ENCODE peak calls at places on chromosomes 13 and 19, in seven cellular contexts. M is fibroblast of lung, D is GM12865, K is activated B cell treated with CpG ODN at 0.5 μM for 24 hours, X is lung, W is A549, L is fibroblast of pulmonary artery. Y is an unnamed sample.

GRCh38 chr19:16627194-16627927 is 643 bp downstream of the MED26 start:
- DNase-seq in W (peak; percentile 11), D (no peak), K (peak; percentile 24), X (no peak), M (no peak), L (no peak), Y (no peak)

GRCh38 chr19:50269653-50270052 is 59.5 kb downstream of the KCNC3 start:
- DNase-seq in D (no peak), M (no peak), L (no peak), K (no peak), W (no peak), X (no peak), Y (no peak)

GRCh38 chr19:28960986-28961705 is 251.8 kb downstream of the UQCRFS1 start:
- DNase-seq in M (peak; percentile 6), W (no peak), X (no peak), L (peak; percentile 55), D (no peak), K (no peak), Y (no peak)

GRCh38 chr19:10861118-10861651 is 10.2 kb upstream of the CARM1 start:
- DNase-seq in W (no peak), L (peak; percentile 43), D (peak; percentile 66), X (no peak), K (no peak), M (no peak), Y (no peak)

GRCh38 chr19:51727349-51727880 is 3.6 kb upstream of the HAS1 start:
- DNase-seq in K (no peak), L (peak; percentile 50), X (no peak), M (peak; percentile 41), W (no peak), D (no peak), Y (no peak)

GRCh38 chr13:100363874-100364273 is 224.7 kb downstream of the GGACT start:
- DNase-seq in K (no peak), L (peak; percentile 3), M (peak; percentile 67), D (no peak), X (no peak), W (no peak), Y (no peak)

GRCh38 chr13:38648912-38649311 is 38.0 kb upstream of the FREM2 start:
- DNase-seq in X (no peak), K (no peak), L (no peak), D (no peak), M (no peak), W (no peak), Y (no peak)

GRCh38 chr13:51737609-51738008 is 66.4 kb downstream of the DHRS12 start:
- DNase-seq in D (no peak), X (no peak), M (no peak), K (no peak), W (no peak), L (no peak), Y (no peak)

GRCh38 chr13:46529509-46529908 is 23.5 kb upstream of the LRCH1 start:
- DNase-seq in K (no peak), X (no peak), L (no peak), M (no peak), W (no peak), D (peak; percentile 48), Y (no peak)

GRCh38 chr13:31835932-31836331 is 96.6 kb downstream of the RXFP2 start:
- DNase-seq in K (no peak), X (no peak), D (no peak), W (no peak), L (peak; percentile 27), M (peak; percentile 44), Y (no peak)

GRCh38 chr13:113171250-113172125 is 13.0 kb downstream of the PROZ start:
- DNase-seq in D (no peak), W (no peak), K (no peak), X (no peak), L (no peak), M (no peak), Y (no peak)

GRCh38 chr13:32535748-32536147 is 2.8 kb downstream of the N4BP2L2 start:
- DNase-seq in L (no peak), X (no peak), M (no peak), W (no peak), K (no peak), D (no peak), Y (no peak)

GRCh38 chr19:49690656-49691242 is at the start of gene CPT1C:
- DNase-seq in K (no peak), X (peak; percentile 67), L (peak; percentile 71), W (no peak), M (peak; percentile 71), D (no peak), Y (no peak)

GRCh38 chr13:73708393-73708985 is 425.7 kb downstream of the KLF12 start:
- DNase-seq in D (peak; percentile 64), L (peak; percentile 87), M (peak; percentile 58), X (peak; percentile 55), K (no peak), W (peak; percentile 33), Y (peak; percentile 46)

GRCh38 chr13:113767366-113767765 is 8.3 kb downstream of the TMEM255B start:
- DNase-seq in K (no peak), L (no peak), W (no peak), M (no peak), X (no peak), D (no peak), Y (no peak)

GRCh38 chr19:41377977-41378707 is 1.8 kb downstream of the TMEM91 start:
- DNase-seq in D (peak; percentile 75), W (no peak), M (no peak), X (no peak), L (no peak), K (no peak), Y (peak; percentile 80)

GRCh38 chr19:48452255-48452654 is 3.1 kb upstream of the KCNJ14 start:
- DNase-seq in X (no peak), L (no peak), W (no peak), D (no peak), M (no peak), K (no peak), Y (no peak)

GRCh38 chr13:46595136-46595917 is 42.4 kb downstream of the LRCH1 start:
- DNase-seq in M (peak; percentile 49), D (peak; percentile 68), X (no peak), L (peak; percentile 51), K (no peak), W (no peak), Y (no peak)

GRCh38 chr13:40668335-40668734 is 1.9 kb upstream of the FOXO1 start:
- DNase-seq in L (no peak), M (no peak), W (peak; percentile 66), K (no peak), X (peak; percentile 31), D (peak; percentile 73), Y (peak; percentile 63)

GRCh38 chr13:105969761-105970160 is 565.7 kb downstream of the EFNB2 start:
- DNase-seq in D (no peak), X (no peak), L (peak; percentile 3), W (no peak), K (no peak), M (peak; percentile 56), Y (no peak)

GRCh38 chr13:107466326-107466725 is 749.0 kb downstream of the LIG4 start:
- DNase-seq in D (no peak), L (peak; percentile 33), K (no peak), W (no peak), X (no peak), M (peak; percentile 88), Y (no peak)

GRCh38 chr19:55369651-55370304 is 485 bp downstream of the IL11 start:
- DNase-seq in D (no peak), M (peak; percentile 79), L (peak; percentile 60), X (no peak), K (no peak), W (peak; percentile 98), Y (peak; percentile 72)

GRCh38 chr19:50361290-50362029 is 4.0 kb downstream of the NAPSA start:
- DNase-seq in M (no peak), K (no peak), D (peak; percentile 80), X (peak; percentile 79), L (no peak), W (no peak), Y (no peak)

GRCh38 chr13:36069881-36070366 is 61.3 kb downstream of the DCLK1 start:
- DNase-seq in M (no peak), L (peak; percentile 9), W (no peak), X (no peak), K (no peak), D (no peak), Y (no peak)

GRCh38 chr19:53467138-53467502 is 413 bp upstream of the ZNF813 start:
- DNase-seq in L (no peak), W (no peak), M (no peak), K (no peak), X (no peak), D (no peak), Y (peak; percentile 14)

GRCh38 chr13:61600360-61601033 is 184.8 kb upstream of the PCDH20 start:
- DNase-seq in D (no peak), X (no peak), K (no peak), M (no peak), L (no peak), W (no peak), Y (no peak)

GRCh38 chr13:49446473-49446872 is 2.4 kb downstream of the SETDB2 start:
- DNase-seq in X (no peak), D (no peak), M (no peak), L (no peak), K (no peak), W (no peak), Y (no peak)

GRCh38 chr13:114151031-114151430 is 18.6 kb upstream of the RASA3 start:
- DNase-seq in X (no peak), W (no peak), D (no peak), L (no peak), K (no peak), M (no peak), Y (no peak)

GRCh38 chr13:108214511-108215383 is 589 bp downstream of the LIG4 start:
- DNase-seq in W (no peak), X (no peak), D (peak; percentile 13), M (no peak), L (no peak), K (no peak), Y (peak; percentile 22)

GRCh38 chr19:45927565-45928261 is 13.1 kb upstream of the NANOS2 start:
- DNase-seq in X (peak; percentile 89), K (peak; percentile 76), M (peak; percentile 84), D (peak; percentile 95), W (peak; percentile 100), L (peak; percentile 88), Y (peak; percentile 97)
- TF ChIP-seq CTCF in X (no peak), K (no peak), M (no peak), D (no peak), W (peak; percentile 17), L (no peak), Y (no peak)

DNA sequence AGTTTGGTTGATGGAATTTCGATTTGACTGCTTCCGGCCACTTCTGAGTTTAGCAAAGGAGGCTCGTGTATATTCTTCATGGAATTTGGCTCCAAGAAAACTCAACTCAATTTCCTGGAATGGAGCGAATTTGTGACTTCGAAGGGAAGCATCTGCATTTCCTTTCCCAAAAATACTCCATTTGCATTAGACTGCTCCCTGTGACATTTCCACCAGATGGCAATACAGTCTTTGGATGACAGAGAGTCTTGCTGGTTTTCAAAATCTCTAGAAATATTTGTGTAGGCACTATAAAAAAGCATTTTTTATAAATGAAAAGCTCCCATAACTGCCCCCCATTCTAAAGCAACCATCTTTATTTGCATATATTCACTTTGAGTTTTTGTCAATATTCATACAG is 4.1 kb downstream of the C1QTNF9 start:
- DNase-seq in X (no peak), W (no peak), K (no peak), D (no peak), M (no peak), L (peak; percentile 27), Y (no peak)
- TF ChIP-seq CTCF in X (no peak), W (peak; percentile 23), K (no peak), D (no peak), M (peak; percentile 35), L (peak; percentile 39), Y (no peak)

GRCh38 chr19:45346449-45346848 is 5.9 kb downstream of the KLC3 start:
- DNase-seq in M (no peak), W (no peak), K (no peak), L (no peak), X (no peak), D (no peak), Y (no peak)
- TF ChIP-seq CTCF in M (no peak), W (no peak), K (no peak), L (no peak), X (no peak), D (no peak), Y (no peak)

GRCh38 chr19:6772028-6772865 is at the start of gene VAV1:
- DNase-seq in M (no peak), L (no peak), K (peak; percentile 71), D (peak; percentile 93), X (peak; percentile 69), W (no peak), Y (peak; percentile 92)
- TF ChIP-seq CTCF in M (no peak), L (peak; percentile 1), K (no peak), D (peak; percentile 60), X (no peak), W (no peak), Y (peak; percentile 57)